ENCODE peak calls at places on chromosomes 7 and 10, in five cellular contexts. One of them, this sample, is unnamed.

GRCh38 chr10:6786579-6787031 is 206.5 kb upstream of the PRKCQ start:
- DNase-seq in activated T-cell treated with anti-CD3 and anti-CD28 coated beads, Interleukin-2, amount 50 U/mL, for 72 hours: no peak
- DNase-seq in stomach: no peak
- DNase-seq in T-cell: no peak
- DNase-seq in lower lobe of right lung: no peak
- DNase-seq in this sample: no peak

GRCh38 chr10:79084012-79084971 is 15.5 kb downstream of the ZMIZ1 start:
- DNase-seq in activated T-cell treated with anti-CD3 and anti-CD28 coated beads, Interleukin-2, amount 50 U/mL, for 72 hours: peak
- DNase-seq in stomach: peak
- DNase-seq in T-cell: no peak
- DNase-seq in lower lobe of right lung: peak
- DNase-seq in this sample: no peak

GRCh38 chr7:151708610-151709009 is 168.3 kb downstream of the PRKAG2 start:
- DNase-seq in activated T-cell treated with anti-CD3 and anti-CD28 coated beads, Interleukin-2, amount 50 U/mL, for 72 hours: no peak
- DNase-seq in stomach: no peak
- DNase-seq in T-cell: no peak
- DNase-seq in lower lobe of right lung: no peak
- DNase-seq in this sample: no peak

GRCh38 chr7:42493436-42494198 is 256.6 kb upstream of the GLI3 start:
- DNase-seq in activated T-cell treated with anti-CD3 and anti-CD28 coated beads, Interleukin-2, amount 50 U/mL, for 72 hours: no peak
- DNase-seq in stomach: peak
- DNase-seq in T-cell: no peak
- DNase-seq in lower lobe of right lung: peak
- DNase-seq in this sample: no peak

GRCh38 chr10:15088428-15089261 is at the start of gene ACBD7:
- DNase-seq in activated T-cell treated with anti-CD3 and anti-CD28 coated beads, Interleukin-2, amount 50 U/mL, for 72 hours: peak
- DNase-seq in stomach: peak
- DNase-seq in T-cell: peak
- DNase-seq in lower lobe of right lung: peak
- DNase-seq in this sample: peak

GRCh38 chr10:119754085-119754484 is 28.2 kb downstream of the INPP5F start:
- DNase-seq in activated T-cell treated with anti-CD3 and anti-CD28 coated beads, Interleukin-2, amount 50 U/mL, for 72 hours: no peak
- DNase-seq in stomach: no peak
- DNase-seq in T-cell: no peak
- DNase-seq in lower lobe of right lung: no peak
- DNase-seq in this sample: no peak

GRCh38 chr7:108598858-108599257 is 29.2 kb downstream of the DNAJB9 start:
- DNase-seq in activated T-cell treated with anti-CD3 and anti-CD28 coated beads, Interleukin-2, amount 50 U/mL, for 72 hours: no peak
- DNase-seq in stomach: no peak
- DNase-seq in T-cell: no peak
- DNase-seq in lower lobe of right lung: no peak
- DNase-seq in this sample: no peak

GRCh38 chr7:142353147-142354058 is 95.5 kb upstream of the PRSS58 start:
- DNase-seq in activated T-cell treated with anti-CD3 and anti-CD28 coated beads, Interleukin-2, amount 50 U/mL, for 72 hours: no peak
- DNase-seq in stomach: no peak
- DNase-seq in T-cell: no peak
- DNase-seq in lower lobe of right lung: no peak
- DNase-seq in this sample: no peak

GRCh38 chr10:126647116-126647515 is 23.4 kb downstream of the C10orf90 start:
- DNase-seq in activated T-cell treated with anti-CD3 and anti-CD28 coated beads, Interleukin-2, amount 50 U/mL, for 72 hours: no peak
- DNase-seq in stomach: no peak
- DNase-seq in T-cell: no peak
- DNase-seq in lower lobe of right lung: no peak
- DNase-seq in this sample: no peak

GRCh38 chr7:157854066-157854891 is 517.5 kb downstream of the DNAJB6 start:
- DNase-seq in activated T-cell treated with anti-CD3 and anti-CD28 coated beads, Interleukin-2, amount 50 U/mL, for 72 hours: no peak
- DNase-seq in stomach: peak
- DNase-seq in T-cell: no peak
- DNase-seq in lower lobe of right lung: peak
- DNase-seq in this sample: no peak

GRCh38 chr7:32224276-32224675 is 154.1 kb upstream of the PDE1C start:
- DNase-seq in activated T-cell treated with anti-CD3 and anti-CD28 coated beads, Interleukin-2, amount 50 U/mL, for 72 hours: no peak
- DNase-seq in stomach: no peak
- DNase-seq in T-cell: no peak
- DNase-seq in lower lobe of right lung: no peak
- DNase-seq in this sample: no peak